ENCODE peak calls at places on chromosome 16, in nine cellular contexts. N is LoVo; U is NCI-H1105; D is K562; P is nephron progenitor cell; Z is substantia nigra; Y is stimulated activated CD8-positive, alpha-beta memory T cell treated with anti-CD3 and anti-CD28 coated beads, Interleukin-4, amount 100 ng/mL, for 4 hours; B is NT2/D1; V is brain microvascular endothelial cell. Q is an unnamed sample.
A peak's percentile ranks its signal among the peaks of the same experiment; 100 is the strongest.

GRCh38 chr16:86740817-86741799 is 162.8 kb downstream of the FOXL1 start:
- DNase-seq in B (no peak), U (no peak), P (peak; percentile 82), Z (no peak), Y (no peak), N (no peak), D (no peak), V (peak; percentile 92), Q (peak; percentile 75)

GRCh38 chr16:30777591-30778297 is 9.3 kb downstream of the ZNF629 start:
- DNase-seq in Y (no peak), N (no peak), V (no peak), P (peak; percentile 25), U (no peak), Z (no peak), D (no peak), B (no peak), Q (no peak)

GRCh38 chr16:8768701-8769100 is 28.7 kb downstream of the TMEM186 start:
- DNase-seq in U (no peak), P (peak; percentile 20), N (no peak), Y (no peak), B (peak; percentile 71), V (no peak), D (no peak), Z (no peak), Q (no peak)

GRCh38 chr16:37511-37910 is 15.9 kb downstream of the POLR3K start:
- DNase-seq in P (no peak), Y (no peak), B (no peak), V (no peak), Z (no peak), N (no peak), U (no peak), D (no peak), Q (no peak)

GRCh38 chr16:31499928-31500327 is 8.3 kb downstream of the RUSF1 start:
- DNase-seq in D (no peak), N (no peak), P (no peak), Y (no peak), U (no peak), V (no peak), B (no peak), Z (no peak), Q (no peak)

GRCh38 chr16:46916980-46917379 is 32.8 kb downstream of the GPT2 start:
- DNase-seq in D (peak; percentile 75), U (no peak), Y (no peak), B (no peak), N (no peak), P (no peak), Z (no peak), V (no peak), Q (no peak)

GRCh38 chr16:17364319-17365210 is 106.2 kb downstream of the XYLT1 start:
- DNase-seq in N (no peak), U (no peak), P (no peak), Z (no peak), V (no peak), B (no peak), Y (no peak), D (no peak), Q (no peak)

GRCh38 chr16:2975161-2975795 is 5.0 kb downstream of the PKMYT1 start:
- DNase-seq in B (no peak), P (no peak), D (no peak), V (no peak), Z (no peak), Y (no peak), N (no peak), U (no peak), Q (no peak)

GRCh38 chr16:70267516-70267915 is 15.8 kb upstream of the EXOSC6 start:
- DNase-seq in B (peak; percentile 68), U (no peak), Z (no peak), P (peak; percentile 54), N (no peak), Y (no peak), V (peak; percentile 22), D (peak; percentile 36), Q (peak; percentile 18)

GRCh38 chr16:84369938-84370627 is 1.7 kb downstream of the ATP2C2 start:
- DNase-seq in P (no peak), N (no peak), Y (no peak), Z (no peak), D (no peak), V (no peak), U (no peak), B (no peak), Q (no peak)